ENCODE peak calls at places on chromosomes 2 and 18, in four cellular contexts. M, V, W and J are unnamed samples. For H3K9me3, the result is how much of the 10 kb centered on the place peaks cover.

GRCh38 chr2:198283149-198283548 is 478.8 kb downstream of the PLCL1 start:
- DNase-seq in M (no peak), V (no peak), W (peak), J (no peak)

GRCh38 chr2:40127890-40128548 is 323.9 kb downstream of the SLC8A1 start:
- DNase-seq in M (no peak), V (no peak), W (peak), J (no peak)

GRCh38 chr2:50490991-50491390 is 540.9 kb downstream of the NRXN1 start:
- DNase-seq in M (no peak), V (no peak), W (no peak), J (no peak)

GRCh38 chr2:8370258-8370802 is 311.5 kb upstream of the ID2 start:
- DNase-seq in M (no peak), V (no peak), W (no peak), J (no peak)

GRCh38 chr2:169775765-169776482 is 22.7 kb upstream of the SSB start:
- DNase-seq in M (no peak), V (no peak), W (peak), J (no peak)

GRCh38 chr2:3766824-3767223 is 63.4 kb downstream of the DCDC2C start:
- DNase-seq in M (no peak), V (no peak), W (no peak), J (no peak)

GRCh38 chr2:219282375-219282774 is 3.2 kb downstream of the DNAJB2 start:
- DNase-seq in M (no peak), V (no peak), W (no peak), J (no peak)

GRCh38 chr18:5879479-5879882 is 15.8 kb downstream of the TMEM200C start:
- DNase-seq in M (no peak), V (no peak), W (peak), J (no peak)

GRCh38 chr18:73124165-73124564 is 256.4 kb upstream of the NETO1 start:
- DNase-seq in M (no peak), V (no peak), W (no peak), J (no peak)

GRCh38 chr2:37376421-37377186 is 32.2 kb downstream of the QPCT start:
- DNase-seq in M (peak), V (peak), W (peak), J (no peak)

GRCh38 chr2:225457462-225457861 is 58.0 kb downstream of the NYAP2 start:
- DNase-seq in M (no peak), V (no peak), W (no peak), J (no peak)

GRCh38 chr2:239601201-239601851 is 200.5 kb upstream of the HDAC4 start:
- DNase-seq in M (no peak), V (no peak), W (no peak), J (no peak)

GRCh38 chr2:9013403-9013802 is 9.9 kb upstream of the MBOAT2 start:
- DNase-seq in M (no peak), V (no peak), W (no peak), J (no peak)

GRCh38 chr2:58030789-58031188 is 15.8 kb upstream of the VRK2 start:
- DNase-seq in M (no peak), V (no peak), W (no peak), J (no peak)

GRCh38 chr2:47907097-47907781 is 941 bp upstream of the FBXO11 start:
- DNase-seq in M (peak), V (peak), W (no peak), J (no peak)

GRCh38 chr2:219406861-219407230 is 11.3 kb upstream of the DES start:
- DNase-seq in M (no peak), V (no peak), W (peak), J (peak)

GRCh38 chr2:75627902-75628504 is 18.6 kb upstream of the MRPL19 start:
- DNase-seq in M (peak), V (peak), W (peak), J (peak)
- H3K4me3 ChIP-seq in M (no peak), V (no peak), W (no peak), J (no peak)

DNA sequence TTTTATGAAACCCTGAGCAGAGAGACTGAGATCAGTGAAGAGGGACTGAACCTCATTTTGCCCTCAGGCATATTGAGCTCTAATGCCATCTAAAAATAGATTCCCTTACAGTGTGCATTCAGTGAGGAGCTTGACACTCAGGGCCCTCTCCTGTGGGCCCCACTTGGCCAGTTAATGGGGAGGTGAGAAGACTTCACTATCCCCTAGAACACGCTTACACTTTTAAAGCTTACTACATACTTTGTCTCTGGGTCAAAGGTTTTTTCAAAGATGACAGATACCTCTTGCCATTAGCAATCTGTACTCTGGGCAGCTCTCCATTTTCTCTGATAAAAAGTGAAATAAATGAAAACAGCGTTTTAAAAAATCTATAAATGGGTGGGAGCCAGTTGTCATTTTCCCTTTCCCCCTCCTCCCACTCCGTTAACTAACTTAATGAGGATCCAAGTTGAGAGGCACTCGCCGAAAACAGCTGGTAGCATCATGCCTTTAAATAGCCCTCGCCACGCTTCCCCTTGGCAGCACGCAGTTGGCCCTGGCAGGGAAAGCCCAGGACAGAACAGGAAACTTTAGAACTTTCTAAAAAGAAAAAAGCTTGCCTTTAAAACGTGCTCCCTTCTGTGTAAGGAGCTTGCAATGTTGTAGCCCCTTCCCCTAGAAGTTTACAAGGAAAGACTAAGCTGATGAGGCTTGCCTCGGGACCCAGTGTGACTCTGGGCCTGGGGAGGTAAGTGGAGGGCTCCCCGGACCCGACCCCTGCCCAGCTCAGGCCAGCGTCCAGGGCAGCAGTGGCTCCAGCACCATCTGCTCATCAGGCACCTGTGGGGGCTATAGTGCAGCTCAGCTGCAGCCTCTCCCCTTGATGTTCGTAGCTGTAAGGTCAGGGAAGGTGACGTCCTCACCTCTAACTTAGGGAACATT is 58.8 kb upstream of the FOSL2 start:
- DNase-seq in M (no peak), V (no peak), W (peak), J (peak)
- H3K27ac ChIP-seq in M (no peak), V (no peak), W (no peak), J (peak)

DNA sequence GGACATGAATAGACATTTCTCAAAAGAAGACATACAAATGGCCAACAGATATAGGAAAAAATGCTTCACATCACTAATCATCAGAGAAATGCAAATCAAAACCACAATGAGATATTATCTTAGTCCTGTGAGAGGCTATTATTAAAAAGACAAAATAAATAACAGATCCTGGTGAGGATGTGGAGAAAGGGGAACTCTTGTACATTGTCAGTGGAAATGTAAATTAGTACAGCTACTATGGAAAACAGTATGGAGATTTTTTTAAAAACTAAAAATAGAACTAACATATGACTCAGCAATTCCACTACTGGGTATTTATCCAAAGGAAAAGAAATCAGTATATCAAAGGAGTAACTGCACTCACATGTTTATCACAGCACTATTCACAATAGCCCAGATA is 407.4 kb downstream of the RND3 start:
- DNase-seq in M (no peak), V (no peak), W (peak), J (no peak)
- H3K9me3 ChIP-seq in M (under half), V (under half), W (under half), J (under half)

GRCh38 chr2:120330946-120331822 is 14.8 kb upstream of the INHBB start:
- DNase-seq in M (no peak), V (peak), W (no peak), J (no peak)
- H3K4me3 ChIP-seq in M (no peak), V (no peak), W (no peak), J (no peak)

DNA sequence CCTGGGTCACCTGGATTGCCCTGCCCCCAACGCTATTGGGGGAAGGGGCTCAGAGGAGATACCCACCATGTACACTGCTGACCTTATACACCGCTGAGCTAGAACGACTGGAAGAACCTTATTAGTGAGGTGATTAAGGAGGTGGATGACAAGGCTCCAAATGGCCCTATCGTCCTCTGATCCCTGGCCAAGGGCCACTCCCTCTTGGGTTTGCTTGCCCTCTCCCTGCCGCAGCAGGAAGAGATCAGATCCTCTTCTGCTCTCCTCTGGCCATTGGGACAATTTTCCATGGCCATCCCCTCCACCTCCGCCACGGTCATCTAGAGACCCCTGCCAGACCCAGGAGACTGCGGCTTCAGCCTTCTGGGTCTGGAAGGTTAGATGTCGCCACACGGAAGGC is 1.2 kb downstream of the ZNF514 start:
- DNase-seq in M (no peak), V (no peak), W (no peak), J (no peak)
- H3K27ac ChIP-seq in M (no peak), V (no peak), W (no peak), J (peak)

DNA sequence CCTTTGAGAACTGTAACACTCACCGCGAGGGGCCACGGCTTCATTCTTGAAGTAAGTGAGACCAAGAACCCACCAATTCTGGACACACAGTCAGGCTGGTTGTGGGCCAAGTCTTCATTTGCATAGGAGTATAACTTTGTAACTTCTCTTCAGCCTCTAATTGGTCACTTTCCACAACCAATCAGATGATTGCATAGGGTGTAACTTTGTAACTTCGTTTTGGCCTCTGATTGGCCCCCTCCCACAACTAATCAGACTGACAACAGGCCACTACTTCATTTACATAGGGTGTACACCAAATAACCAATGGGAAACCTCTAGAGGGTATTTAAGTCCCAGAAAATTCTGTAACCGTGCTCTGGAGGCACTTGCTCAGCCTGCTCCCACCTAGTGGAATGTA is 77.5 kb upstream of the TCF4 start:
- DNase-seq in M (no peak), V (no peak), W (no peak), J (no peak)
- H3K9me3 ChIP-seq in M (under half), V (under half), W (under half), J (under half)

GRCh38 chr2:191247381-191248057 is 2.3 kb downstream of the MYO1B start:
- DNase-seq in M (no peak), V (no peak), W (peak), J (no peak)
- H3K4me3 ChIP-seq in M (no peak), V (no peak), W (peak), J (peak)

GRCh38 chr2:234451852-234452625 is 44.8 kb downstream of the ARL4C start:
- DNase-seq in M (no peak), V (peak), W (peak), J (no peak)
- H3K27ac ChIP-seq in M (no peak), V (no peak), W (peak), J (no peak)